ENCODE peak calls at places on chromosomes 2 and 18, in five cellular contexts. S, X, Z, R and E are unnamed samples.

GRCh38 chr2:23767871-23768611 is 158.9 kb downstream of the ATAD2B start:
- DNase-seq in R (no peak), X (no peak), Z (no peak), S (no peak), E (no peak)

GRCh38 chr18:13241893-13242175 is 23.3 kb downstream of the LDLRAD4 start:
- DNase-seq in Z (no peak), R (no peak), X (no peak), S (no peak), E (no peak)

GRCh38 chr2:43943809-43944452 is 51.9 kb downstream of the LRPPRC start:
- DNase-seq in X (no peak), Z (no peak), R (no peak), S (no peak), E (no peak)

GRCh38 chr2:74551942-74552913 is 1.5 kb downstream of the LOXL3 start:
- DNase-seq in R (peak; percentile 70), Z (no peak), X (no peak), S (peak; percentile 36), E (no peak)

GRCh38 chr2:100643459-100643858 is 80.7 kb downstream of the PDCL3 start:
- DNase-seq in R (no peak), S (no peak), X (no peak), Z (no peak), E (no peak)

GRCh38 chr18:44855681-44856080 is 175.0 kb downstream of the SETBP1 start:
- DNase-seq in Z (no peak), X (no peak), R (no peak), S (peak; percentile 25), E (no peak)

GRCh38 chr18:13261658-13262357 is 43.2 kb downstream of the LDLRAD4 start:
- DNase-seq in S (no peak), R (no peak), Z (no peak), X (no peak), E (no peak)

GRCh38 chr2:42722328-42723190 is 41.4 kb downstream of the OXER1 start:
- DNase-seq in X (peak; percentile 38), Z (peak; percentile 95), S (peak; percentile 97), R (peak; percentile 66), E (peak; percentile 81)

GRCh38 chr2:215796160-215796559 is 217.2 kb downstream of the MREG start:
- DNase-seq in R (no peak), Z (peak; percentile 89), X (peak; percentile 18), S (peak; percentile 90), E (no peak)

GRCh38 chr2:230326453-230327417 is at the start of gene SP140L:
- DNase-seq in S (peak; percentile 90), X (peak; percentile 89), R (peak; percentile 77), Z (peak; percentile 81), E (peak; percentile 88)

GRCh38 chr2:96509114-96509846 is 4.1 kb upstream of the NEURL3 start:
- DNase-seq in X (peak; percentile 82), Z (peak; percentile 76), S (peak; percentile 95), R (peak; percentile 89), E (peak; percentile 92)

GRCh38 chr2:229409751-229410181 is 138.7 kb upstream of the PID1 start:
- DNase-seq in R (no peak), S (no peak), Z (no peak), X (no peak), E (no peak)

GRCh38 chr18:26436176-26437031 is 111.9 kb downstream of the KCTD1 start:
- DNase-seq in S (peak; percentile 77), X (no peak), Z (peak; percentile 87), R (no peak), E (no peak)

GRCh38 chr2:120441744-120442471 is 96.0 kb downstream of the INHBB start:
- DNase-seq in Z (peak; percentile 48), R (no peak), X (no peak), S (peak; percentile 68), E (peak; percentile 77)

GRCh38 chr18:50192903-50193795 is 1.8 kb downstream of the MYO5B start:
- DNase-seq in R (no peak), X (no peak), S (no peak), Z (no peak), E (peak; percentile 56)

DNA sequence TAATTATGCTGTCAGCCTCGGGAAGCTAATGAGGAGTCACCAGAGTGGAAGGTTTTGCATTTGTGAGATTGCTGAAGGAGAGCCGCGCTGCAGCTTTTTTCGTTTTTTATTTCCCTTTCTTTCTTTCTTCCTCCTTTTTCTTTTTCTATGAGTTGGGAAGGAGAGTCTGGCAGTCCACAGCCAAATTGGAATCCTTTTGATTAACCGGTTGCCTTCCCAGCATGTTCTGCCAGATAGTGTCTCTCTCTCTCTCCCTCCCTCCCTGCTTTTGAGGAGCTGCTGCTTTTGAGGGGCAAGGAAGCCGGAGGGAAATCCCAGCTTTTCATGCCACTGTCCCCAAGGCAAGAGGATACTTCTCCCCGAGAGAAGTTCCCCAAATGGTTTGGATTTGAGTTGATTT is 82.1 kb downstream of the CDK15 start:
- DNase-seq in S (peak; percentile 39), Z (peak; percentile 45), X (no peak), R (no peak), E (no peak)
- H3K27me3 ChIP-seq in S (peaks cover 10% of the 10 kb centered on the region), Z (no peaks in the 10 kb centered on the region), X (no peaks in the 10 kb centered on the region), R (no peaks in the 10 kb centered on the region), E (peaks cover 24% of the 10 kb centered on the region)

GRCh38 chr2:232672581-232672980 is 24.6 kb upstream of the GIGYF2 start:
- DNase-seq in R (no peak), X (no peak), S (no peak), Z (no peak), E (no peak)

GRCh38 chr2:232668805-232669444 is 28.2 kb upstream of the GIGYF2 start:
- DNase-seq in S (peak; percentile 37), R (no peak), X (no peak), Z (peak; percentile 13), E (no peak)

GRCh38 chr2:232662486-232663260 is 29.3 kb downstream of the EFHD1 start:
- DNase-seq in X (no peak), S (no peak), Z (no peak), R (no peak), E (no peak)

GRCh38 chr2:232666051-232666805 is 30.9 kb upstream of the GIGYF2 start:
- DNase-seq in R (no peak), S (no peak), Z (no peak), X (peak; percentile 10), E (no peak)

GRCh38 chr2:232667989-232668583 is 29.0 kb upstream of the GIGYF2 start:
- DNase-seq in R (no peak), S (no peak), X (no peak), Z (peak; percentile 25), E (no peak)
- H3K4me3 ChIP-seq in R (no peak overlapping the region), S (no peak overlapping the region), X (no peak overlapping the region), Z (no peak overlapping the region), E (no peak overlapping the region)

GRCh38 chr18:46588971-46589660 is 67.9 kb downstream of the LOXHD1 start:
- DNase-seq in R (no peak), Z (no peak), S (no peak), X (no peak), E (no peak)

GRCh38 chr18:46596119-46596518 is 60.9 kb downstream of the LOXHD1 start:
- DNase-seq in S (no peak), X (no peak), R (no peak), Z (no peak), E (no peak)

GRCh38 chr18:46590103-46590502 is 66.9 kb downstream of the LOXHD1 start:
- DNase-seq in X (no peak), R (no peak), S (no peak), Z (no peak), E (no peak)

GRCh38 chr18:46587568-46587967 is 69.5 kb downstream of the LOXHD1 start:
- DNase-seq in S (no peak), Z (no peak), R (no peak), X (no peak), E (no peak)

GRCh38 chr18:46591821-46592391 is 65.1 kb downstream of the LOXHD1 start:
- DNase-seq in S (no peak), R (no peak), X (no peak), Z (no peak), E (no peak)
- H3K27me3 ChIP-seq in S (peaks cover 14% of the 10 kb centered on the region), R (peaks cover 2% of the 10 kb centered on the region), X (no peaks in the 10 kb centered on the region), Z (no peaks in the 10 kb centered on the region), E (no peaks in the 10 kb centered on the region)

GRCh38 chr2:75558786-75559428 is 1.8 kb downstream of the EVA1A start:
- DNase-seq in X (no peak), S (peak; percentile 56), Z (peak; percentile 60), R (no peak), E (no peak)
- H3K4me3 ChIP-seq in X (peak overlapping the region; percentile 13), S (peak overlapping the region; percentile 88), Z (peak overlapping the region; percentile 25), R (no peak overlapping the region), E (peak overlapping the region; percentile 66)

GRCh38 chr2:170823800-170824153 is 7.1 kb downstream of the GAD1 start:
- DNase-seq in S (no peak), R (no peak), X (no peak), Z (no peak), E (no peak)
- H3K27me3 ChIP-seq in S (peaks cover 60% of the 10 kb centered on the region), R (peaks cover 10% of the 10 kb centered on the region), X (peaks cover 6% of the 10 kb centered on the region), Z (peaks cover 68% of the 10 kb centered on the region), E (peaks cover 84% of the 10 kb centered on the region)